ENCODE peak calls at places on chromosome 13, in eight cellular contexts. F is activated naive CD8-positive, alpha-beta T cell treated with anti-CD3 and anti-CD28 coated beads, Interleukin-2, amount 50 U/mL, for 16 hours; R is thoracic aorta; B is midbrain; Z is globus pallidus; Q is NCI-H2029; A is progenitor cell of endocrine pancreas; U is cardiac muscle cell. G is an unnamed sample.

GRCh38 chr13:31101511-31102170 is 60.1 kb downstream of the HSPH1 start:
- DNase-seq in Q (no peak), F (no peak), Z (no peak), U (peak; percentile 12), A (no peak), B (no peak), R (no peak), G (no peak)

GRCh38 chr13:111423168-111423785 is 102.8 kb downstream of the TEX29 start:
- DNase-seq in A (no peak), Z (no peak), U (no peak), B (no peak), Q (no peak), F (no peak), R (no peak), G (no peak)

GRCh38 chr13:25743426-25743825 is 308.4 kb downstream of the SHISA2 start:
- DNase-seq in R (no peak), A (no peak), B (no peak), Q (no peak), U (no peak), Z (no peak), F (no peak), G (no peak)

GRCh38 chr13:19061278-19061677 is 120.3 kb downstream of the TUBA3C start:
- DNase-seq in F (no peak), B (no peak), Q (no peak), U (no peak), Z (no peak), R (no peak), A (no peak), G (no peak)

GRCh38 chr13:46469064-46469463 is 82.0 kb upstream of the RUBCNL start:
- DNase-seq in A (no peak), B (no peak), F (no peak), U (no peak), R (no peak), Z (no peak), Q (no peak), G (no peak)

GRCh38 chr13:25149670-25150069 is 22.4 kb downstream of the AMER2 start:
- DNase-seq in B (peak; percentile 23), Q (no peak), Z (no peak), F (no peak), U (no peak), R (no peak), A (no peak), G (no peak)

GRCh38 chr13:100594731-100595130 is 6.1 kb upstream of the GGACT start:
- DNase-seq in F (no peak), Q (no peak), Z (no peak), R (no peak), A (no peak), B (no peak), U (peak; percentile 42), G (no peak)

GRCh38 chr13:57878291-57878690 is 246.7 kb downstream of the PCDH17 start:
- DNase-seq in Z (no peak), U (no peak), B (no peak), Q (no peak), A (no peak), F (no peak), R (no peak), G (no peak)

GRCh38 chr13:57627663-57628062 is 3.9 kb upstream of the PCDH17 start:
- DNase-seq in F (no peak), U (peak; percentile 50), A (no peak), B (no peak), Q (peak; percentile 11), Z (no peak), R (no peak), G (no peak)

GRCh38 chr13:42547615-42548014 is 26.3 kb upstream of the TNFSF11 start:
- DNase-seq in A (no peak), U (no peak), F (no peak), R (no peak), B (no peak), Z (no peak), Q (no peak), G (no peak)

GRCh38 chr13:100363874-100364273 is 224.7 kb downstream of the GGACT start:
- DNase-seq in U (no peak), F (no peak), Q (no peak), Z (no peak), B (no peak), A (no peak), R (no peak), G (no peak)

GRCh38 chr13:85497652-85498051 is 301.6 kb downstream of the SLITRK6 start:
- DNase-seq in B (no peak), U (no peak), R (no peak), F (no peak), Q (no peak), A (no peak), Z (no peak), G (no peak)

GRCh38 chr13:48318014-48318713 is 14.6 kb downstream of the RB1 start:
- DNase-seq in R (no peak), Q (no peak), F (no peak), A (no peak), Z (no peak), U (no peak), B (no peak), G (no peak)

GRCh38 chr13:51976423-51976822 is 34.8 kb downstream of the ATP7B start:
- DNase-seq in B (no peak), F (no peak), A (no peak), R (no peak), Z (no peak), Q (no peak), U (no peak), G (no peak)

GRCh38 chr13:69769637-69770036 is 338.0 kb upstream of the ATXN8OS start:
- DNase-seq in B (no peak), Q (no peak), F (no peak), Z (no peak), A (no peak), U (no peak), R (no peak), G (no peak)

GRCh38 chr13:103908274-103908673 is 842.1 kb upstream of the SLC10A2 start:
- DNase-seq in B (no peak), Q (no peak), F (no peak), A (no peak), U (no peak), Z (no peak), R (no peak), G (no peak)

GRCh38 chr13:40813662-40814454 is 24.4 kb downstream of the SLC25A15 start:
- DNase-seq in F (no peak), A (no peak), U (peak; percentile 36), B (no peak), R (no peak), Z (no peak), Q (peak; percentile 2), G (no peak)

GRCh38 chr13:42478531-42479156 is 95.3 kb upstream of the TNFSF11 start:
- DNase-seq in F (no peak), A (no peak), Q (no peak), U (peak; percentile 37), R (no peak), B (no peak), Z (no peak), G (no peak)

GRCh38 chr13:36418022-36418805 is 14.1 kb upstream of the CCNA1 start:
- DNase-seq in F (no peak), B (no peak), A (no peak), U (no peak), Z (no peak), Q (no peak), R (no peak), G (no peak)

GRCh38 chr13:109119886-109120285 is 490.5 kb downstream of the MYO16 start:
- DNase-seq in R (no peak), U (no peak), Z (no peak), Q (no peak), B (no peak), F (no peak), A (no peak), G (no peak)

GRCh38 chr13:39810091-39810877 is 154.8 kb downstream of the COG6 start:
- DNase-seq in A (no peak), Q (no peak), F (no peak), Z (no peak), U (no peak), B (no peak), R (no peak), G (no peak)

GRCh38 chr13:50626031-50626643 is 217.4 kb downstream of the DLEU7 start:
- DNase-seq in A (no peak), Z (no peak), B (no peak), U (no peak), F (no peak), Q (no peak), R (no peak), G (no peak)

GRCh38 chr13:38366954-38367645 is 17.4 kb downstream of the UFM1 start:
- DNase-seq in Z (no peak), U (no peak), F (no peak), Q (no peak), A (no peak), R (no peak), B (no peak), G (no peak)

GRCh38 chr13:45737571-45738002 is 35.5 kb downstream of the CBY2 start:
- DNase-seq in A (no peak), R (no peak), Q (no peak), B (no peak), U (no peak), Z (no peak), F (no peak), G (no peak)

GRCh38 chr13:30708541-30708940 is 26.8 kb upstream of the ALOX5AP start:
- DNase-seq in Z (no peak), Q (no peak), A (no peak), B (no peak), U (no peak), F (no peak), R (no peak), G (no peak)

GRCh38 chr13:66803759-66804456 is 426.2 kb downstream of the PCDH9 start:
- DNase-seq in U (no peak), R (no peak), F (no peak), Z (no peak), B (no peak), Q (no peak), A (no peak), G (peak; percentile 4)

GRCh38 chr13:29483211-29483610 is 112.3 kb downstream of the SLC7A1 start:
- DNase-seq in U (no peak), Z (no peak), Q (peak; percentile 69), A (no peak), R (no peak), B (no peak), F (no peak), G (peak; percentile 65)

GRCh38 chr13:80083516-80084085 is 257.3 kb downstream of the SPRY2 start:
- DNase-seq in R (no peak), Q (no peak), F (no peak), B (no peak), U (no peak), Z (peak; percentile 12), A (no peak), G (peak; percentile 74)

GRCh38 chr13:30453727-30454126 is 12.0 kb downstream of the HMGB1 start:
- DNase-seq in R (no peak), B (no peak), F (no peak), U (no peak), A (no peak), Z (no peak), Q (no peak), G (no peak)

GRCh38 chr13:111859361-111860105 is 207.4 kb upstream of the SOX1 start:
- DNase-seq in Z (no peak), U (peak; percentile 22), R (no peak), A (no peak), B (no peak), F (no peak), Q (no peak), G (no peak)

GRCh38 chr13:80363890-80364503 is 23.1 kb upstream of the SPRY2 start:
- DNase-seq in R (no peak), Z (peak; percentile 40), U (no peak), A (no peak), F (no peak), B (peak; percentile 40), Q (no peak), G (peak; percentile 51)

G was measured in cerebellum.